ENCODE peak calls at places on chromosomes 2 and 18, in eight cellular contexts. Q is brain microvascular endothelial cell; W is endodermal cell; Y is CD8-positive, alpha-beta T cell; I is IMR-90; O is upper lobe of right lung; B is dorsolateral prefrontal cortex; P is AG04450. T is an unnamed sample.
A peak's percentile ranks its signal among the peaks of the same experiment; 100 is the strongest.

GRCh38 chr2:207432471-207432870 is 97.3 kb upstream of the CREB1 start:
- DNase-seq in Q (peak; percentile 64), W (no peak), P (peak; percentile 24), Y (no peak), B (no peak), O (no peak), I (peak; percentile 82), T (no peak)

GRCh38 chr2:153420394-153420793 is 58.2 kb downstream of the RPRM start:
- DNase-seq in Q (no peak), Y (no peak), I (no peak), P (no peak), O (no peak), B (no peak), W (no peak), T (no peak)

GRCh38 chr18:48719988-48720654 is 181.3 kb downstream of the CTIF start:
- DNase-seq in P (peak; percentile 27), Y (no peak), B (peak; percentile 86), O (no peak), W (no peak), Q (peak; percentile 41), I (peak; percentile 74), T (no peak)

GRCh38 chr2:101150306-101151140 is 659 bp downstream of the TBC1D8 start:
- DNase-seq in Q (no peak), W (peak; percentile 82), I (no peak), Y (peak; percentile 7), P (no peak), O (peak; percentile 76), B (no peak), T (no peak)

GRCh38 chr2:101515512-101515911 is 40.6 kb upstream of the RFX8 start:
- DNase-seq in I (peak; percentile 73), B (no peak), P (no peak), W (no peak), O (no peak), Q (peak; percentile 42), Y (no peak), T (no peak)

GRCh38 chr2:172674034-172674967 is 61.3 kb upstream of the RAPGEF4 start:
- DNase-seq in I (no peak), P (no peak), B (no peak), W (peak; percentile 90), Q (peak; percentile 19), O (peak; percentile 70), Y (peak; percentile 31), T (no peak)

GRCh38 chr18:3429121-3429520 is 20.9 kb upstream of the TGIF1 start:
- DNase-seq in Q (no peak), I (no peak), B (no peak), P (no peak), W (no peak), O (no peak), Y (no peak), T (no peak)

GRCh38 chr2:239927424-239927981 is 97.6 kb downstream of the NDUFA10 start:
- DNase-seq in Y (peak; percentile 47), Q (peak; percentile 90), B (peak; percentile 46), I (peak; percentile 93), P (peak; percentile 43), W (peak; percentile 48), O (peak; percentile 64), T (no peak)

GRCh38 chr2:189854152-189854551 is 69.9 kb downstream of the PMS1 start:
- DNase-seq in Y (no peak), I (peak; percentile 45), B (no peak), P (no peak), W (no peak), O (no peak), Q (no peak), T (no peak)

GRCh38 chr2:36453652-36454051 is 98.1 kb downstream of the CRIM1 start:
- DNase-seq in Q (no peak), P (no peak), B (no peak), O (no peak), W (no peak), Y (no peak), I (peak; percentile 39), T (no peak)

GRCh38 chr2:141041281-141041680 is 1089.5 kb downstream of the LRP1B start:
- DNase-seq in W (no peak), P (no peak), O (no peak), Q (no peak), B (no peak), I (peak; percentile 36), Y (no peak), T (no peak)

GRCh38 chr18:43578636-43579203 is 301.4 kb upstream of the SYT4 start:
- DNase-seq in I (no peak), B (no peak), W (no peak), Y (no peak), P (no peak), O (no peak), Q (peak; percentile 34), T (no peak)

GRCh38 chr18:9947248-9947647 is 33.4 kb downstream of the VAPA start:
- DNase-seq in I (peak; percentile 28), Q (no peak), Y (no peak), O (no peak), W (no peak), B (no peak), P (no peak), T (no peak)

GRCh38 chr2:156817430-156817829 is 381.3 kb downstream of the GPD2 start:
- DNase-seq in O (no peak), Y (no peak), W (no peak), I (no peak), B (no peak), P (no peak), Q (no peak), T (no peak)

GRCh38 chr2:212414699-212415309 is 123.8 kb downstream of the ERBB4 start:
- DNase-seq in O (no peak), Y (no peak), B (no peak), P (no peak), I (no peak), Q (no peak), W (no peak), T (no peak)

GRCh38 chr18:68817584-68817983 is 19.7 kb downstream of the CCDC102B start:
- DNase-seq in Y (no peak), W (no peak), Q (no peak), I (peak; percentile 84), B (no peak), P (peak; percentile 16), O (no peak), T (no peak)

GRCh38 chr2:21812766-21813165 is 689.0 kb downstream of the TDRD15 start:
- DNase-seq in B (no peak), P (no peak), Q (no peak), O (no peak), W (peak; percentile 41), I (peak; percentile 23), Y (no peak), T (no peak)

GRCh38 chr18:9333441-9334350 is 877 bp upstream of the TWSG1 start:
- DNase-seq in O (no peak), Q (no peak), P (no peak), I (no peak), W (peak; percentile 84), B (peak; percentile 32), Y (peak; percentile 46), T (peak; percentile 28)

GRCh38 chr2:45616663-45617411 is 5.8 kb upstream of the SRBD1 start:
- DNase-seq in P (no peak), O (no peak), W (no peak), B (no peak), Q (no peak), Y (no peak), I (peak; percentile 86), T (no peak)

GRCh38 chr18:26457611-26458350 is 90.6 kb downstream of the KCTD1 start:
- DNase-seq in W (peak; percentile 94), Q (no peak), O (no peak), P (no peak), B (peak; percentile 75), Y (no peak), I (no peak), T (no peak)

DNA sequence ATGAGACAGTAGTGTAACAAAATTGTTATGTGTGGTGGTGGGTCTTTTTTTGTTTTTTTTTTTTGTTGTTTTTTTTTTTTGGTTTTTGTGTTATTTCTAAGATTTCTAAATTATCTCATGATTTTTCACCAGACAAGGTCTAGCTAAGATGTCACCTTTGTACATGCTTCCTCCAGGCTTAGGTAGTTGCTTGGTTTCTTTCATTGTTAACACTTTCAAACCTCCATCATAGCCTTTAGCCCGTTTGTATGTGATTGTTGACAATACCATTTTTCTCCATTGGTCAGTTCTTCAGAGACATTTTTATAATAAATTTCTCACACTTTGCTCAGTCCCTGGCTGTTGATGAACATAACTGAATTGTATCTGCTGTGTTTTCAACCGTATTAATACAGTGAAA is 2.2 kb downstream of the RELCH start:
- DNase-seq in O (no peak), Y (no peak), Q (no peak), P (no peak), B (no peak), I (no peak), W (no peak), T (no peak)
- H3K4me3 ChIP-seq in O (peak overlapping the region; percentile 97), Y (peak overlapping the region; percentile 25), Q (no peak overlapping the region), P (peak overlapping the region; percentile 95), B (peak overlapping the region; percentile 96), I (peak overlapping the region; percentile 7), W (peak overlapping the region; percentile 97), T (peak overlapping the region; percentile 91)

DNA sequence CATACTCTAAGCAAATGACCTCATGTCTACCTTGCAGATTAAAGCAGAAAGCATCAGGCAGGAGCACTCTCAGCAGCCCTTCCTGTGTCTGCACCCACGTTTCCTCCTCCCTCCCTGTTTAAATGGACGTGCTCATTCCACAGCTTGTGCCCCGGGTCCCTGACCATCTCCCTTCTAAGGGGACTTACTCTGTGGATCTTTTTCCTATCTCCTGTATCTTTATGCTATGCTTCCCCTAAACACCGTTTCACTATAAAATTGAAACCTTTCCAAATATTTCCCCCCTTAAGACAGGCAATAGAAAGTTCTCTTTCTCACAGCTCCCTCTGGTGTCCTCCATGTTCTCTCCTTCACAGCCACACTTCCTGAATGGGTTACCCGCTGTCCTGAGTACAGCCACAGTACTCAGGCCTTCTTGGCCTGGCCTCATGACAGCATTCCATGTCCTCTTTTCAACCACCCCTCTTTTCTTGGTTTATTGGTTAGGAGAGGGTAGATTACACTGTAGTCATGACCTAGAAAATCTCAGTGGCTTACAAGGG is 41.1 kb downstream of the TMEM185B start:
- DNase-seq in I (no peak), O (no peak), Y (no peak), W (no peak), Q (no peak), P (no peak), B (no peak), T (no peak)
- H3K27ac ChIP-seq in I (no peak overlapping the region), O (no peak overlapping the region), Y (peak overlapping the region; percentile 12), W (no peak overlapping the region), Q (no peak overlapping the region), P (no peak overlapping the region), B (no peak overlapping the region), T (no peak overlapping the region)

GRCh38 chr2:165274698-165275097 is 35.5 kb downstream of the SCN2A start:
- DNase-seq in W (no peak), O (peak; percentile 83), I (no peak), B (peak; percentile 38), Y (no peak), Q (no peak), P (no peak), T (no peak)
- TF ChIP-seq CTCF in W (no peak), O (no peak), I (no peak), B (no peak), Y (no peak), Q (no peak), P (no peak), T (no peak)

GRCh38 chr18:47370052-47370451 is 118.6 kb upstream of the SKOR2 start:
- DNase-seq in Q (no peak), P (no peak), O (no peak), I (no peak), Y (no peak), B (no peak), W (no peak), T (no peak)

DNA sequence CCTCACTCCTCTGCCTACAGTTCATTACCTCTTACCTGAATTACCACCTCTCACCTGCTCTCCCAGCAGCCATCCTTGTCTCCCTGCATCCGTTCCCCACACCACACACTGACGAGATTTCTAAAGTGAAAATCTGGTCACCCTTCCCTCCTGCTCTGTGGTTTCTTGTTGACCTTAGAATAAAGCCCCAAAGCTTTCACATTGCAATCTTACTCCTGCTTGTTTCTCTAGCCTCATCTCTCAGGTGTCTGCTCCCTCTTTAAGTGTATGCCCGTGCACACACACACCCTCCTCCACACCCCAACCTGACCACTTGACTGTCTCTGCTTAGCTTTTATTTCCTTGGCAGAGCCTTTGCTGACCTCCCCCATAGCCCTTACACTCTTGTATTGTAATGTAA is 122.0 kb upstream of the SKOR2 start:
- DNase-seq in B (no peak), Y (no peak), P (no peak), I (no peak), W (no peak), Q (no peak), O (no peak), T (no peak)
- H3K4me3 ChIP-seq in B (no peak overlapping the region), Y (no peak overlapping the region), P (no peak overlapping the region), I (no peak overlapping the region), W (no peak overlapping the region), Q (no peak overlapping the region), O (no peak overlapping the region), T (no peak overlapping the region)